ENCODE peak calls at places on chromosomes 1 and 21, in ten cellular contexts. Y is mucosa of gallbladder; D is uterus; N is esophagus muscularis mucosa; T is activated CD4-positive, alpha-beta T cell treated with anti-CD3 and anti-CD28 coated beads for 1 hour; U is stimulated activated naive B cell treated with anti-CD40 and anti-IgM and Interleukin-4, amounts not matched to agents 10 μg/mL and 1 μg/mL and 100 μg/mL, for 72 hours; K is pancreas; B is left lung; S is astrocyte of the spinal cord; W is AG04450. V is an unnamed sample.

GRCh38 chr1:6889875-6890480 is 104.7 kb downstream of the CAMTA1 start:
- DNase-seq in W (peak), K (peak), U (peak), N (no peak), T (no peak), B (no peak), D (no peak), S (peak), Y (peak), V (peak)

GRCh38 chr21:38310619-38311018 is 53.8 kb downstream of the KCNJ15 start:
- DNase-seq in K (no peak), D (no peak), W (no peak), Y (no peak), U (no peak), N (no peak), T (no peak), B (no peak), S (peak), V (peak)

GRCh38 chr21:37792046-37792445 is 124.2 kb downstream of the KCNJ6 start:
- DNase-seq in N (no peak), W (no peak), B (no peak), Y (no peak), K (no peak), S (peak), T (no peak), U (no peak), D (no peak), V (peak)

GRCh38 chr1:3040004-3040403 is 18.7 kb downstream of the ACTRT2 start:
- DNase-seq in T (no peak), B (peak), S (no peak), K (no peak), Y (no peak), U (no peak), W (no peak), N (no peak), D (no peak), V (no peak)

GRCh38 chr1:214146523-214146922 is 134.4 kb upstream of the SMYD2 start:
- DNase-seq in T (no peak), S (no peak), N (no peak), U (no peak), B (no peak), W (no peak), K (no peak), D (no peak), Y (no peak), V (no peak)

GRCh38 chr1:114103992-114104391 is 49.7 kb downstream of the SYT6 start:
- DNase-seq in W (no peak), D (no peak), K (no peak), U (no peak), Y (no peak), N (no peak), T (no peak), S (no peak), B (no peak), V (no peak)

GRCh38 chr1:245687129-245687635 is 532.4 kb downstream of the KIF26B start:
- DNase-seq in Y (no peak), U (no peak), T (no peak), N (no peak), K (no peak), D (no peak), W (no peak), S (no peak), B (no peak), V (no peak)

GRCh38 chr1:21362096-21362495 is 71.8 kb upstream of the ECE1 start:
- DNase-seq in Y (no peak), N (no peak), S (no peak), K (no peak), U (no peak), D (no peak), T (no peak), B (no peak), W (no peak), V (no peak)

GRCh38 chr1:188715566-188715965 is 1762.1 kb downstream of the BRINP3 start:
- DNase-seq in Y (no peak), B (no peak), S (no peak), N (no peak), W (no peak), K (no peak), U (no peak), T (no peak), D (no peak), V (peak)

GRCh38 chr1:33082575-33083112 is 1.7 kb downstream of the AZIN2 start:
- DNase-seq in W (no peak), Y (no peak), T (no peak), N (no peak), U (no peak), K (no peak), B (no peak), D (no peak), S (no peak), V (no peak)

GRCh38 chr21:26412831-26413329 is 160.2 kb downstream of the CYYR1 start:
- DNase-seq in U (no peak), K (no peak), Y (no peak), B (no peak), W (no peak), T (no peak), D (no peak), S (no peak), N (no peak), V (no peak)

GRCh38 chr21:15000076-15000475 is 64.7 kb downstream of the NRIP1 start:
- DNase-seq in W (no peak), T (no peak), Y (no peak), U (no peak), D (no peak), N (no peak), S (peak), B (no peak), K (no peak), V (peak)

GRCh38 chr1:19921310-19921709 is 2.1 kb downstream of the PLA2G2E start:
- DNase-seq in W (no peak), N (no peak), K (no peak), D (no peak), T (no peak), U (no peak), B (no peak), Y (no peak), S (no peak), V (no peak)

V was measured in choroid plexus epithelial cell.